ENCODE peak calls at places on chromosomes 13 and 19, in eight cellular contexts. U, M, D, Z, B, C, R and A are unnamed samples. For H3K27me3, H3K4me1 and H3K9me3, the result is how much of the 10 kb centered on the place peaks cover.

GRCh38 chr19:56076413-56076998 is 44.6 kb downstream of the ZNF787 start:
- DNase-seq in U (peak), M (no peak), D (peak), Z (peak), B (no peak), C (no peak), R (no peak), A (peak)

GRCh38 chr13:52599853-52600603 is 42.2 kb upstream of the HNRNPA1L2 start:
- DNase-seq in U (peak), M (peak), D (peak), Z (peak), B (peak), C (no peak), R (peak), A (peak)

GRCh38 chr19:19238126-19238894 is 26.6 kb downstream of the NCAN start:
- DNase-seq in U (no peak), M (no peak), D (no peak), Z (no peak), B (peak), C (no peak), R (no peak), A (no peak)

GRCh38 chr19:49149652-49150105 is 5.5 kb downstream of the HRC start:
- DNase-seq in U (peak), M (peak), D (peak), Z (peak), B (no peak), C (no peak), R (peak), A (peak)

GRCh38 chr13:69619651-69620050 is 488.0 kb upstream of the ATXN8OS start:
- DNase-seq in U (no peak), M (no peak), D (no peak), Z (no peak), B (no peak), C (no peak), R (no peak), A (no peak)

GRCh38 chr13:40149611-40150283 is 494.3 kb downstream of the COG6 start:
- DNase-seq in U (peak), M (no peak), D (peak), Z (peak), B (no peak), C (no peak), R (no peak), A (peak)

GRCh38 chr19:56623006-56623405 is 20.0 kb upstream of the SMIM17 start:
- DNase-seq in U (no peak), M (no peak), D (no peak), Z (no peak), B (no peak), C (no peak), R (no peak), A (no peak)

GRCh38 chr13:107266657-107267056 is 698.7 kb upstream of the ARGLU1 start:
- DNase-seq in U (no peak), M (no peak), D (no peak), Z (peak), B (no peak), C (no peak), R (no peak), A (no peak)

GRCh38 chr13:30403491-30403890 is 18.8 kb upstream of the UBE2L5 start:
- DNase-seq in U (no peak), M (no peak), D (no peak), Z (no peak), B (no peak), C (no peak), R (no peak), A (no peak)

GRCh38 chr13:99062593-99062992 is 84.7 kb upstream of the DOCK9 start:
- DNase-seq in U (peak), M (no peak), D (peak), Z (peak), B (no peak), C (no peak), R (no peak), A (peak)

GRCh38 chr13:30618186-30618937 is 642 bp downstream of the USPL1 start:
- DNase-seq in U (peak), M (peak), D (no peak), Z (no peak), B (no peak), C (peak), R (no peak), A (no peak)

GRCh38 chr13:99471231-99472202 is 29.8 kb upstream of the TM9SF2 start:
- DNase-seq in U (no peak), M (no peak), D (no peak), Z (peak), B (no peak), C (no peak), R (no peak), A (no peak)

GRCh38 chr13:36131215-36131930 is at the start of gene DCLK1:
- DNase-seq in U (peak), M (peak), D (peak), Z (peak), B (peak), C (no peak), R (peak), A (peak)

GRCh38 chr19:28539759-28540158 is 673.2 kb downstream of the UQCRFS1 start:
- DNase-seq in U (no peak), M (no peak), D (no peak), Z (no peak), B (no peak), C (no peak), R (no peak), A (no peak)

GRCh38 chr19:14265285-14266036 is 59.5 kb upstream of the ADGRL1 start:
- DNase-seq in U (no peak), M (no peak), D (peak), Z (peak), B (peak), C (no peak), R (no peak), A (peak)

GRCh38 chr13:110702591-110703526 is 3.1 kb downstream of the CARS2 start:
- DNase-seq in U (no peak), M (peak), D (no peak), Z (peak), B (no peak), C (no peak), R (no peak), A (no peak)

GRCh38 chr19:18392417-18392816 is 5.0 kb downstream of the LRRC25 start:
- DNase-seq in U (no peak), M (no peak), D (no peak), Z (peak), B (no peak), C (no peak), R (peak), A (no peak)

GRCh38 chr13:44312131-44312530 is 61.5 kb upstream of the SERP2 start:
- DNase-seq in U (no peak), M (no peak), D (no peak), Z (no peak), B (no peak), C (no peak), R (no peak), A (no peak)

DNA sequence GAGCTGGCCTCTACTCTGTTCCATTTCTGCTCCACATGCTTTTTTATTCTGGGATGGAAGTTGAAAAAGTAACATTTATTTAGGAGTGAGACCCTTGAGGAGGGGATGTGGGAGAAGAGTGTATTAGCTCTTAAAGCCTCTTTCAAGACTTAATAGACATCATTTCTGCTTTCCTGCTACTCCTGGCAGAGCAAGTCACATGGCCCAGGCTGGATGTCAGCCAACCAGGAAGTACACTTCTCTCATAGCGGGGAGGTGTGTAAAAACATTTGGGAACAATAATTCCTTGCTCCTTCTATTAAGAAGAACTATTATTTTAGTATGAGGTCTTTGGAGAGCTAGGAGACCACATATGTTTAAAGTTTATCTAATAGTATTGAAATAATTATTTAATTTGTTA is 40.6 kb upstream of the FAM216B start:
- DNase-seq in U (peak), M (peak), D (peak), Z (peak), B (no peak), C (no peak), R (peak), A (peak)
- H3K27me3 ChIP-seq in U (under half), M (under half), D (under half), Z (under half), B (under half), C (under half), R (under half), A (under half)

GRCh38 chr13:113211774-113212173 is 2.4 kb downstream of the CUL4A start:
- DNase-seq in U (no peak), M (no peak), D (no peak), Z (no peak), B (no peak), C (no peak), R (no peak), A (no peak)
- H3K4me1 ChIP-seq in U (half or more), M (half or more), D (under half), Z (under half), B (under half), C (half or more), R (under half), A (under half)

GRCh38 chr13:93460005-93460404 is 233.4 kb downstream of the GPC6 start:
- DNase-seq in U (no peak), M (no peak), D (no peak), Z (no peak), B (no peak), C (no peak), R (no peak), A (no peak)

GRCh38 chr13:93450761-93451160 is 224.2 kb downstream of the GPC6 start:
- DNase-seq in U (no peak), M (no peak), D (no peak), Z (no peak), B (no peak), C (no peak), R (no peak), A (no peak)

GRCh38 chr13:93450226-93450625 is 223.6 kb downstream of the GPC6 start:
- DNase-seq in U (no peak), M (no peak), D (no peak), Z (peak), B (no peak), C (no peak), R (no peak), A (peak)

GRCh38 chr13:93455881-93456280 is 229.3 kb downstream of the GPC6 start:
- DNase-seq in U (no peak), M (no peak), D (no peak), Z (no peak), B (no peak), C (no peak), R (no peak), A (no peak)
- H3K9me3 ChIP-seq in U (under half), M (under half), D (under half), Z (under half), B (under half), C (under half), R (under half), A (under half)

DNA sequence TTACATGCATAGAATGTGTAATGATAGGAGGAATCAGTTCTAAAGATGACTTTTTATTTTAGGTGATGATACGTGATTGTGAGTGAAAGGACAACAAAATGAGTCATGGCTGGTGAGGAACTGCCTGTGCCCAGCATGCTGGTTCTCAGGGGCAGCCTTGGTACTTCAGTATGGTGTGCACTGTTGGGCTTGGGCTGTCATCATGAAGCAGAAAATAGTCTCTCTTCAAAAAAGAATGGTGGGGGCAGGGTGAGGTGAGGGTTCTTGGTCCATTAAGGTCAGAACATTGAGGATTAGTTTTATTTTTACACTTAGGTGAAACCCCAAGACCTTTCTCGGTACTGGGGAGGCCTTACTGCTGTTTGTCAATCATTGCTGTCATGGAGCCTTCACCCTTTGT is 309.5 kb downstream of the MTUS2 start:
- DNase-seq in U (no peak), M (no peak), D (no peak), Z (no peak), B (no peak), C (no peak), R (no peak), A (no peak)
- H3K27me3 ChIP-seq in U (under half), M (under half), D (under half), Z (under half), B (under half), C (under half), R (under half), A (under half)

GRCh38 chr13:48397744-48398143 is 15.2 kb downstream of the LPAR6 start:
- DNase-seq in U (no peak), M (no peak), D (no peak), Z (no peak), B (no peak), C (no peak), R (no peak), A (no peak)
- H3K4me1 ChIP-seq in U (half or more), M (under half), D (under half), Z (under half), B (under half), C (under half), R (under half), A (under half)

GRCh38 chr19:57641715-57642234 is 8.8 kb downstream of the ZNF211 start:
- DNase-seq in U (no peak), M (no peak), D (no peak), Z (no peak), B (no peak), C (no peak), R (no peak), A (no peak)
- H3K9me3 ChIP-seq in U (under half), M (half or more), D (under half), Z (under half), B (half or more), C (half or more), R (half or more), A (under half)